ENCODE peak calls at places on chromosomes 12 and 14, in eight cellular contexts. R is AG10803, Y is MM.1S, L is tibial artery, Q is brain microvascular endothelial cell, A is lower leg skin, X is heart right ventricle, I is bronchial epithelial cell. P is an unnamed sample.
A peak's percentile ranks its signal among the peaks of the same experiment; 100 is the strongest.

GRCh38 chr14:94129758-94130414 is 482 bp upstream of the IFI27L2 start:
- DNase-seq in R (peak; percentile 41), Y (peak; percentile 17), L (no peak), Q (peak; percentile 35), A (peak; percentile 41), X (peak; percentile 40), I (peak; percentile 80), P (no peak)

GRCh38 chr12:67892289-67892688 is 97.0 kb upstream of the IFNG-AS1 start:
- DNase-seq in R (no peak), Y (no peak), L (no peak), Q (no peak), A (no peak), X (no peak), I (no peak), P (no peak)

GRCh38 chr14:32430326-32430725 is 101.2 kb downstream of the AKAP6 start:
- DNase-seq in R (no peak), Y (peak; percentile 64), L (no peak), Q (peak; percentile 91), A (no peak), X (no peak), I (peak; percentile 57), P (no peak)

GRCh38 chr12:9049520-9050133 is 60.3 kb downstream of the KLRG1 start:
- DNase-seq in R (peak; percentile 49), Y (peak; percentile 39), L (no peak), Q (peak; percentile 39), A (no peak), X (no peak), I (peak; percentile 58), P (no peak)

GRCh38 chr12:132169376-132169775 is 25.1 kb downstream of the NOC4L start:
- DNase-seq in R (no peak), Y (no peak), L (no peak), Q (no peak), A (no peak), X (peak; percentile 11), I (no peak), P (no peak)

GRCh38 chr14:50882932-50883826 is 11.3 kb downstream of the ABHD12B start:
- DNase-seq in R (no peak), Y (no peak), L (no peak), Q (no peak), A (no peak), X (no peak), I (peak; percentile 31), P (no peak)

GRCh38 chr12:4416276-4416675 is 29.3 kb downstream of the FGF6 start:
- DNase-seq in R (no peak), Y (no peak), L (no peak), Q (no peak), A (no peak), X (no peak), I (no peak), P (no peak)

GRCh38 chr14:52550661-52551060 is 1.6 kb downstream of the TXNDC16 start:
- DNase-seq in R (no peak), Y (no peak), L (no peak), Q (no peak), A (no peak), X (no peak), I (no peak), P (no peak)

GRCh38 chr14:85273952-85274351 is 256.0 kb upstream of the FLRT2 start:
- DNase-seq in R (no peak), Y (no peak), L (no peak), Q (no peak), A (no peak), X (no peak), I (no peak), P (no peak)

GRCh38 chr12:93015970-93016751 is 87.1 kb upstream of the EEA1 start:
- DNase-seq in R (no peak), Y (no peak), L (no peak), Q (no peak), A (no peak), X (no peak), I (peak; percentile 82), P (no peak)

GRCh38 chr14:70735043-70735442 is 74.3 kb downstream of the MAP3K9 start:
- DNase-seq in R (no peak), Y (no peak), L (no peak), Q (no peak), A (no peak), X (no peak), I (no peak), P (no peak)

GRCh38 chr12:10101042-10101579 is 2.3 kb upstream of the CLEC1A start:
- DNase-seq in R (peak; percentile 79), Y (no peak), L (no peak), Q (no peak), A (peak; percentile 28), X (no peak), I (peak; percentile 55), P (no peak)

GRCh38 chr14:59328410-59328809 is 136.8 kb downstream of the GPR135 start:
- DNase-seq in R (no peak), Y (no peak), L (no peak), Q (no peak), A (no peak), X (no peak), I (peak; percentile 81), P (no peak)

GRCh38 chr14:89912667-89913211 is 41.8 kb downstream of the EFCAB11 start:
- DNase-seq in R (peak; percentile 99), Y (no peak), L (no peak), Q (peak; percentile 97), A (peak; percentile 63), X (no peak), I (peak; percentile 85), P (no peak)

DNA sequence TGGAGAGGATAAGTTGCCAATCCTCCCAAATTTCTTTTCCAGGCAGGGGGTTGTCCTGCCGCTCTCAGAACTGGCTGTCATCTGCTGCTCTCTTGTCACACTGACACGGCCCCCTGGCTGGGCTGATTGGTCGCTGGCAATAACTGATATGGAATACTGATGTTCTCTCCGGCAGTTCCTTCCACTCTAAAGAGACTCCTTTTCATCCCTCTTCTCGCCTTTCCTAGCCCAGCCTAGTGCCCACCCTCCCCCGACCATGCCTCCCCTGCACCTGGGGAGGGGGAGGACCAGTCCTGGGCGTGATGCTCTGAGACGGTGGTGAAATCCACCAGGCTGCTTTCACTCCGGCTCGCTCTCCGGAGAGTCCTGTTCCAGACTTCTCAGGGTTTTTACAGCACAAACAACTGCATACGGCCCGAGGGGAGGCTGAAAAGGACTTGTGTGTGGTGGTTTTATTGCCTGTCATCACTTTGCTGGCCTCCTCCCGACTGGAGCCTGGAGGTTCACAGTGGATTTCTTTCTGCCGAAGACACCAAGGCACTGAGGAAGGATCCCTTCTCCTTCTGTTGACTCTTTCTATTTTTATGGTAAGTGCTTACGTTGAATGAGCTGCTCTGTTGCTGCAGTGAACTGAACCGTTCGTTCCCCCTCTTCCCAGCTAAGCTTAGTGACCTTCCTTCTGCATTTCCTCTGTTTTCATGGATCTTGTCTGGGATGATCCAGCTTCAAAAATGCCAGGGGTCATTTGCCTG is at the start of gene ANO4:
- DNase-seq in R (peak; percentile 21), Y (no peak), L (no peak), Q (no peak), A (no peak), X (no peak), I (no peak), P (no peak)
- H3K4me3 ChIP-seq in R (peak within 1 kb of the TSS; percentile 40), Y (peak within 1 kb of the TSS; percentile 45), L (peak within 1 kb of the TSS; percentile 16), Q (peak within 1 kb of the TSS; percentile 36), A (no peak within 1 kb of the TSS), X (no peak within 1 kb of the TSS), I (no peak within 1 kb of the TSS), P (no peak within 1 kb of the TSS)

GRCh38 chr12:90253674-90254181 is 545.1 kb upstream of the ATP2B1 start:
- DNase-seq in R (peak; percentile 93), Y (peak; percentile 97), L (peak; percentile 81), Q (peak; percentile 91), A (peak; percentile 83), X (peak; percentile 35), I (peak; percentile 97), P (peak; percentile 87)
- TF ChIP-seq CTCF in R (peak; percentile 49), Y (peak; percentile 73), L (no peak), Q (peak; percentile 68), A (no peak), X (no peak), I (peak; percentile 35), P (peak; percentile 59)

GRCh38 chr14:100212476-100213333 is 26.2 kb upstream of the YY1 start:
- DNase-seq in R (no peak), Y (no peak), L (no peak), Q (no peak), A (no peak), X (no peak), I (no peak), P (no peak)
- H3K4me3 ChIP-seq in R (no peak overlapping the region), Y (no peak overlapping the region), L (no peak overlapping the region), Q (no peak overlapping the region), A (no peak overlapping the region), X (no peak overlapping the region), I (no peak overlapping the region), P (no peak overlapping the region)

GRCh38 chr14:56247495-56248087 is 129.4 kb downstream of the PELI2 start:
- DNase-seq in R (peak; percentile 15), Y (no peak), L (no peak), Q (no peak), A (no peak), X (no peak), I (peak; percentile 35), P (no peak)
- TF ChIP-seq CTCF in R (peak; percentile 47), Y (no peak), L (no peak), Q (peak; percentile 36), A (no peak), X (peak; percentile 8), I (peak; percentile 20), P (peak; percentile 20)

GRCh38 chr14:100727565-100728240 is 1.0 kb downstream of the DLK1 start:
- DNase-seq in R (no peak), Y (no peak), L (no peak), Q (no peak), A (no peak), X (no peak), I (no peak), P (no peak)
- H3K4me3 ChIP-seq in R (no peak overlapping the region), Y (no peak overlapping the region), L (no peak overlapping the region), Q (no peak overlapping the region), A (no peak overlapping the region), X (no peak overlapping the region), I (no peak overlapping the region), P (no peak overlapping the region)

DNA sequence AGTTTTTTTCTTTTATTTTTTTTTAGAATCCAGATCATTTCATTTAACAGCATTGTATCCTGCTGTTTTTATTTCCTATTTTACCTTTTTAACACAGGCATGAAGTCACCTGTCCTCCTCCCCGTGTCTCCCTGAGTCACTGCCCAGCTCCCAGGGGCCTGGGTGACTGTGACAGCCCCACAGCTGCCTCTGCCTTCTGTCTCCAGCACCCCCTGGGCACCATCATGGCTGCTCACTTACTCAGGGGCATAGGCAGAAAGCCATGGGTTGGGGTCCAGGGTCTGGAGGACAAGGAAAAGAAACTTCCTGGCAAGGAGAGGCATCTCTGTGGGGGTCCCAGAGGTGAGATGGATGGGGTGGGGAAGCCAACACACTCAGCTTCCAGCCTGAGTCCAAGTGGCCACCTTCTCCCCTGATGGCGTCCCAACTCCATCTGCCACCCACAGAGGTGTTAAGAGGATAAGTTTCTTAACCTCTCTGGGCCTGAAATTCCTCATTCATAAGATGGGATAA is 25.3 kb downstream of the TMEM63C start:
- DNase-seq in R (no peak), Y (no peak), L (no peak), Q (no peak), A (no peak), X (no peak), I (no peak), P (no peak)
- TF ChIP-seq CTCF in R (no peak), Y (no peak), L (no peak), Q (peak; percentile 10), A (no peak), X (no peak), I (no peak), P (no peak)

P was measured in GM12864.